ENCODE peak calls at places on chromosomes 2 and 18, in eight cellular contexts. Z, X, E, L, M, D, C and P are unnamed samples.

GRCh38 chr2:88754585-88755305 is 63.3 kb downstream of the RPIA start:
- DNase-seq in M (no peak), Z (no peak), C (no peak), D (no peak), X (no peak), E (no peak), L (no peak), P (no peak)

GRCh38 chr18:26965206-26965605 is 99.7 kb upstream of the AQP4 start:
- DNase-seq in M (no peak), E (no peak), D (no peak), L (no peak), C (no peak), Z (no peak), X (no peak), P (no peak)

GRCh38 chr2:85734015-85734414 is 19.8 kb upstream of the ATOH8 start:
- DNase-seq in X (no peak), M (no peak), Z (no peak), C (no peak), D (peak; percentile 52), E (no peak), L (no peak), P (no peak)

GRCh38 chr18:22032392-22032961 is 136.9 kb upstream of the GATA6 start:
- DNase-seq in L (no peak), C (no peak), M (peak; percentile 97), Z (no peak), D (no peak), X (no peak), E (no peak), P (peak; percentile 68)

GRCh38 chr2:75570948-75571729 is 10.4 kb upstream of the EVA1A start:
- DNase-seq in E (no peak), D (no peak), C (peak; percentile 31), M (no peak), Z (no peak), L (no peak), X (peak; percentile 53), P (no peak)

GRCh38 chr2:149652520-149652919 is 64.9 kb upstream of the MMADHC start:
- DNase-seq in E (no peak), L (no peak), C (no peak), X (no peak), Z (no peak), M (no peak), D (no peak), P (no peak)

GRCh38 chr18:55856191-55856590 is 268.2 kb upstream of the TCF4 start:
- DNase-seq in D (no peak), Z (peak; percentile 84), L (no peak), E (no peak), X (no peak), C (no peak), M (peak; percentile 95), P (peak; percentile 66)

GRCh38 chr2:232329716-232330067 is 48.9 kb upstream of the ALPP start:
- DNase-seq in E (peak; percentile 36), M (no peak), L (no peak), C (no peak), D (no peak), X (peak; percentile 15), Z (no peak), P (no peak)

GRCh38 chr2:98867539-98868309 is 68.3 kb downstream of the CRACDL start:
- DNase-seq in Z (no peak), M (peak; percentile 29), C (no peak), L (no peak), X (no peak), D (no peak), E (no peak), P (no peak)

GRCh38 chr2:11697103-11697871 is 27.3 kb upstream of the NTSR2 start:
- DNase-seq in C (peak; percentile 25), L (no peak), M (peak; percentile 71), D (peak; percentile 44), Z (no peak), E (peak; percentile 73), X (peak; percentile 50), P (peak; percentile 78)

GRCh38 chr2:173652731-173653426 is 298.2 kb downstream of the CDCA7 start:
- DNase-seq in C (no peak), Z (no peak), M (peak; percentile 98), E (no peak), X (no peak), D (no peak), L (no peak), P (peak; percentile 91)

GRCh38 chr2:238139141-238139840 is 823 bp downstream of the KLHL30 start:
- DNase-seq in L (no peak), D (peak; percentile 31), C (no peak), Z (peak; percentile 62), X (no peak), M (no peak), E (no peak), P (no peak)

GRCh38 chr18:32326450-32327309 is 136.8 kb downstream of the MEP1B start:
- DNase-seq in X (no peak), Z (peak; percentile 39), E (no peak), M (no peak), C (no peak), L (no peak), D (no peak), P (no peak)

GRCh38 chr2:49289711-49290110 is 135.4 kb upstream of the FSHR start:
- DNase-seq in L (no peak), D (no peak), Z (no peak), C (no peak), M (no peak), X (no peak), E (no peak), P (no peak)

GRCh38 chr2:70718736-70719135 is 49.3 kb downstream of the ADD2 start:
- DNase-seq in M (no peak), C (no peak), Z (no peak), X (no peak), L (no peak), E (no peak), D (no peak), P (no peak)

GRCh38 chr18:52045946-52046345 is 294.1 kb upstream of the DCC start:
- DNase-seq in D (no peak), Z (no peak), M (peak; percentile 33), C (no peak), E (no peak), X (no peak), L (no peak), P (no peak)

GRCh38 chr2:202797944-202798343 is 73.6 kb downstream of the ICA1L start:
- DNase-seq in C (no peak), X (no peak), E (no peak), D (no peak), M (no peak), Z (no peak), L (no peak), P (no peak)

GRCh38 chr2:233349005-233349998 is 5.0 kb upstream of the DGKD start:
- DNase-seq in M (no peak), D (peak; percentile 54), E (peak; percentile 81), L (no peak), Z (no peak), C (peak; percentile 63), X (peak; percentile 79), P (no peak)

GRCh38 chr2:96205238-96205637 is 3.4 kb downstream of the STARD7 start:
- DNase-seq in Z (no peak), C (no peak), M (peak; percentile 34), E (no peak), X (no peak), L (no peak), D (no peak), P (no peak)

GRCh38 chr2:47272905-47273758 is 118.0 kb upstream of the STPG4 start:
- DNase-seq in X (no peak), L (no peak), M (no peak), E (no peak), Z (no peak), C (no peak), D (no peak), P (no peak)

GRCh38 chr2:75571730-75572430 is 11.1 kb upstream of the EVA1A start:
- DNase-seq in M (no peak), C (no peak), D (no peak), E (no peak), L (no peak), X (no peak), Z (no peak), P (no peak)

DNA sequence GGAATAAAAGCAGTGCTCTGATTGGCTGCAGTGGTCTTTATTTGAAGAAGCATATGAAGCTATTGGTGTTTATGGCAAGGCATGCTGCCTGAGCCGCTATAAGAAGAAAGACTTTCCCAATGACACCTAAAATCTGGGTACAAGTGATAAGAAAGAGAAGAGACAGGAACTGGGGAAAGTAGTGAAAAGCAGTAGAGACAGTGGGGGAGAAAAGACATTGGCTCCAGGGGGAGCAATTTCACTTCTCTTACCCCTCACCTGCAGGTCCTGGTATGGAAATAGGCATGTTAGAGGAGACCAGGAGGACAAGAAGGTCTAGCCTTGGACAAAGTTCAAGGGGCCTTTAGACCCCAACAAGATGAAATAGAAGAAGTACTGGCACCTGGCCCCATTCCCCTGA is 47.1 kb downstream of the PLCL1 start:
- DNase-seq in L (no peak), X (no peak), D (no peak), C (no peak), E (no peak), Z (peak; percentile 51), M (no peak), P (no peak)
- TF ChIP-seq CTCF in L (no peak), X (no peak), D (no peak), C (no peak), E (no peak), Z (peak; percentile 85), M (no peak), P (peak; percentile 14)

GRCh38 chr2:28327963-28328922 is 64.4 kb upstream of the FOSL2 start:
- DNase-seq in M (no peak), D (no peak), Z (no peak), E (no peak), C (no peak), L (no peak), X (no peak), P (no peak)
- H3K27ac ChIP-seq in M (no peak overlapping the region), D (peak overlapping the region; percentile 20), Z (no peak overlapping the region), E (no peak overlapping the region), C (no peak overlapping the region), L (no peak overlapping the region), X (no peak overlapping the region), P (no peak overlapping the region)

GRCh38 chr18:13834501-13835015 is 10.6 kb downstream of the MC5R start:
- DNase-seq in L (no peak), Z (no peak), X (no peak), M (no peak), E (no peak), D (no peak), C (no peak), P (no peak)

GRCh38 chr18:13835202-13835601 is 11.3 kb downstream of the MC5R start:
- DNase-seq in C (no peak), M (no peak), Z (peak; percentile 25), E (no peak), L (no peak), D (no peak), X (no peak), P (no peak)

GRCh38 chr18:13836559-13836958 is 12.6 kb downstream of the MC5R start:
- DNase-seq in D (no peak), Z (no peak), E (no peak), C (no peak), X (no peak), M (no peak), L (no peak), P (no peak)

GRCh38 chr18:13826209-13826608 is 2.3 kb downstream of the MC5R start:
- DNase-seq in L (no peak), X (no peak), Z (no peak), E (no peak), M (no peak), C (no peak), D (no peak), P (no peak)

GRCh38 chr18:13831864-13832508 is 8.0 kb downstream of the MC5R start:
- DNase-seq in E (no peak), C (no peak), Z (peak; percentile 72), L (no peak), X (no peak), D (no peak), M (no peak), P (no peak)
- TF ChIP-seq CTCF in E (no peak), C (no peak), Z (peak; percentile 52), L (no peak), X (no peak), D (peak; percentile 24), M (no peak), P (no peak)

GRCh38 chr18:37328946-37329719 is 236.5 kb downstream of the CELF4 start:
- DNase-seq in C (no peak), M (no peak), D (no peak), X (no peak), L (no peak), Z (no peak), E (no peak), P (no peak)
- H3K27ac ChIP-seq in C (no peak overlapping the region), M (no peak overlapping the region), D (no peak overlapping the region), X (no peak overlapping the region), L (no peak overlapping the region), Z (no peak overlapping the region), E (no peak overlapping the region), P (no peak overlapping the region)